ENCODE peak calls at places on chromosome 13, in five cellular contexts. One of them, this sample, is unnamed.

GRCh38 chr13:42602910-42603309 is 29.0 kb downstream of the TNFSF11 start:
- DNase-seq in stimulated activated CD4-positive, alpha-beta T cell treated with anti-CD3 and anti-CD28 coated beads, Interleukin-15, amount 100 ng/mL, for 24 hours: no peak
- DNase-seq in SW 1271: no peak
- DNase-seq in NCI-H69: no peak
- DNase-seq in heart right ventricle: no peak
- DNase-seq in this sample: no peak

GRCh38 chr13:109096101-109096500 is 466.7 kb downstream of the MYO16 start:
- DNase-seq in stimulated activated CD4-positive, alpha-beta T cell treated with anti-CD3 and anti-CD28 coated beads, Interleukin-15, amount 100 ng/mL, for 24 hours: no peak
- DNase-seq in SW 1271: no peak
- DNase-seq in NCI-H69: no peak
- DNase-seq in heart right ventricle: no peak
- DNase-seq in this sample: no peak

GRCh38 chr13:79986890-79987289 is 354.0 kb downstream of the SPRY2 start:
- DNase-seq in stimulated activated CD4-positive, alpha-beta T cell treated with anti-CD3 and anti-CD28 coated beads, Interleukin-15, amount 100 ng/mL, for 24 hours: no peak
- DNase-seq in SW 1271: no peak
- DNase-seq in NCI-H69: no peak
- DNase-seq in heart right ventricle: no peak
- DNase-seq in this sample: no peak

GRCh38 chr13:51523082-51523518 is 61.2 kb upstream of the WDFY2 start:
- DNase-seq in stimulated activated CD4-positive, alpha-beta T cell treated with anti-CD3 and anti-CD28 coated beads, Interleukin-15, amount 100 ng/mL, for 24 hours: peak; percentile 26
- DNase-seq in SW 1271: no peak
- DNase-seq in NCI-H69: no peak
- DNase-seq in heart right ventricle: no peak
- DNase-seq in this sample: peak; percentile 75

GRCh38 chr13:41837668-41838067 is 123.2 kb downstream of the VWA8 start:
- DNase-seq in stimulated activated CD4-positive, alpha-beta T cell treated with anti-CD3 and anti-CD28 coated beads, Interleukin-15, amount 100 ng/mL, for 24 hours: no peak
- DNase-seq in SW 1271: no peak
- DNase-seq in NCI-H69: no peak
- DNase-seq in heart right ventricle: no peak
- DNase-seq in this sample: no peak

GRCh38 chr13:20336761-20337160 is 104.6 kb upstream of the GJB6 start:
- DNase-seq in stimulated activated CD4-positive, alpha-beta T cell treated with anti-CD3 and anti-CD28 coated beads, Interleukin-15, amount 100 ng/mL, for 24 hours: no peak
- DNase-seq in SW 1271: no peak
- DNase-seq in NCI-H69: no peak
- DNase-seq in heart right ventricle: no peak
- DNase-seq in this sample: no peak

GRCh38 chr13:59689057-59689456 is 474.7 kb downstream of the DIAPH3 start:
- DNase-seq in stimulated activated CD4-positive, alpha-beta T cell treated with anti-CD3 and anti-CD28 coated beads, Interleukin-15, amount 100 ng/mL, for 24 hours: no peak
- DNase-seq in SW 1271: no peak
- DNase-seq in NCI-H69: no peak
- DNase-seq in heart right ventricle: no peak
- DNase-seq in this sample: no peak

GRCh38 chr13:18936104-18936503 is 245.5 kb downstream of the TUBA3C start:
- DNase-seq in stimulated activated CD4-positive, alpha-beta T cell treated with anti-CD3 and anti-CD28 coated beads, Interleukin-15, amount 100 ng/mL, for 24 hours: no peak
- DNase-seq in SW 1271: no peak
- DNase-seq in NCI-H69: no peak
- DNase-seq in heart right ventricle: no peak
- DNase-seq in this sample: no peak

GRCh38 chr13:30376426-30377311 is 45.6 kb upstream of the UBE2L5 start:
- DNase-seq in stimulated activated CD4-positive, alpha-beta T cell treated with anti-CD3 and anti-CD28 coated beads, Interleukin-15, amount 100 ng/mL, for 24 hours: peak; percentile 72
- DNase-seq in SW 1271: no peak
- DNase-seq in NCI-H69: no peak
- DNase-seq in heart right ventricle: no peak
- DNase-seq in this sample: no peak